ENCODE peak calls at places on chromosomes 5 and 9, in seven cellular contexts. Y, U, K, E, X, H and C are unnamed samples.

GRCh38 chr9:69499959-69500358 is 172.2 kb downstream of the APBA1 start:
- DNase-seq in X (no peak), Y (no peak), K (no peak), U (no peak), H (no peak), E (no peak), C (no peak)

GRCh38 chr5:33313150-33313549 is 127.6 kb upstream of the TARS1 start:
- DNase-seq in U (no peak), H (no peak), X (no peak), Y (peak), E (no peak), K (no peak), C (no peak)

GRCh38 chr5:38208782-38209378 is 49.5 kb upstream of the EGFLAM start:
- DNase-seq in Y (peak), H (no peak), K (no peak), U (no peak), E (no peak), X (peak), C (peak)

GRCh38 chr5:96031811-96032261 is 70.2 kb upstream of the ELL2 start:
- DNase-seq in K (no peak), E (no peak), U (no peak), H (no peak), Y (no peak), X (no peak), C (peak)

GRCh38 chr9:99104459-99105151 is at the start of gene TGFBR1:
- DNase-seq in U (peak), E (peak), Y (peak), X (peak), H (peak), K (peak), C (peak)

GRCh38 chr9:19247420-19247819 is 16.9 kb downstream of the DENND4C start:
- DNase-seq in H (no peak), K (no peak), X (no peak), U (no peak), E (no peak), Y (no peak), C (no peak)

GRCh38 chr5:125044491-125045282 is 298.2 kb upstream of the ZNF608 start:
- DNase-seq in E (no peak), H (no peak), X (no peak), Y (peak), U (no peak), K (no peak), C (no peak)

GRCh38 chr5:122882836-122883235 is 37.4 kb downstream of the SNX24 start:
- DNase-seq in Y (no peak), H (no peak), U (no peak), K (no peak), X (no peak), E (no peak), C (peak)

GRCh38 chr5:78361226-78361993 is 993 bp downstream of the SCAMP1 start:
- DNase-seq in U (peak), Y (peak), X (peak), E (peak), K (peak), H (no peak), C (peak)
- TF ChIP-seq POLR2A in U (peak), Y (no peak), X (no peak), E (no peak), K (no peak), H (no peak), C (no peak)

GRCh38 chr9:94507531-94508258 is 47.2 kb upstream of the PCAT7 start:
- DNase-seq in X (no peak), U (no peak), K (no peak), Y (no peak), H (no peak), E (no peak), C (no peak)

GRCh38 chr9:94498801-94499454 is 56.0 kb upstream of the PCAT7 start:
- DNase-seq in X (no peak), Y (no peak), E (no peak), U (no peak), K (no peak), H (no peak), C (no peak)

DNA sequence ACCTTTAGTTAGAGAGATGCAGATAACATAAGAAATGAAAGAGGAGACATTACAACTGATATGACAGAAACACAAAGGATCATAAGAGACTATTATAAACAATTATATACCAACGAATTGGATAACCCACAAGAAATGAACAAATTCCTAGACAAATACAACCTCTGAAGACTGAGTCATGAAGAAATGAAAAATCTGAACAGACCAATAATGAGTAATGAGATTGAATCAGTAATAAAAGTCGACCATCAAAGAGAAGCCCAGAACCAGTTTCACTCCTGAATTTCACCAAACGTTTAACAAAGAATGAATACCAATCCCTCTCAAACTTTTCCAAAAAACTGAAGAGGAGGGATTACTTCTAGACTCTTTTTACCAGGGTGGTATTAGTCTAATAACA is 50.5 kb upstream of the PCAT7 start:
- DNase-seq in K (no peak), U (no peak), Y (no peak), E (no peak), X (no peak), H (no peak), C (no peak)
- TF ChIP-seq POLR2A in K (no peak), U (no peak), Y (no peak), E (no peak), X (no peak), H (no peak), C (no peak)

DNA sequence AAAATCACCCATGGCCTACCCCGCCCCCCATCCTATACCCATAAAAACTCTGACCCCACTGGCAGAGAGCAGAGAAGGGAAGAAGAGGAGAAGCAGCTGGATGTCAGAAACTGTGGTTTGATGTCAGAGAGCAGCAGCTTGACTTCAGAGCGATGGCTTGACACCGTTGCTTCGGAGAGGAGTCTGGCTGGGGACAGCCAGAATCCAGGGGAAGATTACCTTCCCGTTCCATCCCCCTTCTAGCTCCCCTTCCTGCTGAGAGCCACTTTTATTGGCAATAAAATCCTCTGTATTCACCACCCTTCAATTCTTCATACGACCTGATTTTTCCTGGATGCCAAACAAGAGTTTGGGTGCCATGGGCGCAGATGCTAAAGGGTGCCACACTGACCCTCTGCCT is 138.0 kb downstream of the DCP2 start:
- DNase-seq in H (no peak), U (no peak), E (no peak), X (no peak), Y (no peak), K (no peak), C (no peak)
- TF ChIP-seq POLR2A in H (no peak), U (no peak), E (no peak), X (no peak), Y (no peak), K (no peak), C (no peak)

DNA sequence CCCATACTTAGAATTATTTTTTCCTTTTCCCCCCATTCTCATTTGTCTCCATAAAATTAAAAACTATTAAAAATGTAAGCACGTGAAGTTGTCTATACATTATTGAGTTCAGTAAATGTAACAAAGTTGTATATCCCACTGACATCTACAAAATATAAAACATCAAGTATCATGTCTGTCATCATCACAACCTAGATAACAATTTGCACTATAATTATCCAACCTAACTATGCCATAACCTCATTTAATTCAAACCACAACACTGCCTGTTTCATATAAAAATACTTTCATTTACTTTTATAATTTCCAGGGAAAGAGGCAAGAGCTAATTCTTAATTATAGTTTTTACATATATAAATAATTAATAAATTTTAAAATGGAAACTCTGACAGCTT is 9.1 kb downstream of the EFNA5 start:
- DNase-seq in Y (no peak), X (no peak), E (no peak), K (no peak), H (no peak), U (no peak), C (no peak)
- TF ChIP-seq POLR2A in Y (no peak), X (no peak), E (no peak), K (no peak), H (no peak), U (no peak), C (no peak)

GRCh38 chr5:148467958-148468357 is 84.2 kb downstream of the FBXO38 start:
- DNase-seq in E (no peak), H (no peak), U (no peak), X (no peak), Y (no peak), K (no peak), C (no peak)
- TF ChIP-seq POLR2A in E (no peak), H (no peak), U (no peak), X (no peak), Y (no peak), K (no peak), C (no peak)